ENCODE peak calls at places on chromosome 13, in four cellular contexts. S, X, Q and B are unnamed samples. For H3K4me1, the result is how much of the 10 kb centered on the place peaks cover.

GRCh38 chr13:40916207-40916998 is 102.7 kb downstream of the ELF1 start:
- DNase-seq in S (no peak), X (no peak), Q (no peak), B (no peak)

GRCh38 chr13:40102854-40103253 is 447.4 kb downstream of the COG6 start:
- DNase-seq in S (no peak), X (peak), Q (peak), B (no peak)

GRCh38 chr13:98112456-98112855 is 30.4 kb upstream of the FARP1 start:
- DNase-seq in S (no peak), X (no peak), Q (no peak), B (no peak)

GRCh38 chr13:73934215-73934623 is 200.0 kb downstream of the KLF12 start:
- DNase-seq in S (no peak), X (no peak), Q (no peak), B (no peak)

GRCh38 chr13:40192516-40193257 is 473.8 kb downstream of the FOXO1 start:
- DNase-seq in S (no peak), X (no peak), Q (no peak), B (peak)

GRCh38 chr13:98324105-98324504 is 147.0 kb upstream of the RNF113B start:
- DNase-seq in S (no peak), X (no peak), Q (no peak), B (no peak)

GRCh38 chr13:101127741-101128353 is 288.5 kb downstream of the NALCN start:
- DNase-seq in S (no peak), X (peak), Q (no peak), B (no peak)

GRCh38 chr13:21822029-21822428 is 151.2 kb downstream of the FGF9 start:
- DNase-seq in S (no peak), X (no peak), Q (no peak), B (no peak)

GRCh38 chr13:104385409-104385808 is 1319.2 kb upstream of the SLC10A2 start:
- DNase-seq in S (no peak), X (no peak), Q (no peak), B (no peak)

GRCh38 chr13:42580644-42581043 is 6.7 kb downstream of the TNFSF11 start:
- DNase-seq in S (no peak), X (no peak), Q (no peak), B (no peak)

GRCh38 chr13:41707192-41707858 is 250.0 kb downstream of the RGCC start:
- DNase-seq in S (no peak), X (no peak), Q (no peak), B (no peak)

GRCh38 chr13:20161275-20161950 is 561 bp upstream of the GJA3 start:
- DNase-seq in S (no peak), X (no peak), Q (no peak), B (no peak)

GRCh38 chr13:20102776-20103175 is 58.1 kb downstream of the GJA3 start:
- DNase-seq in S (no peak), X (no peak), Q (no peak), B (no peak)

GRCh38 chr13:52736891-52737290 is 2.7 kb downstream of the CNMD start:
- DNase-seq in S (no peak), X (no peak), Q (no peak), B (no peak)

GRCh38 chr13:20019033-20019432 is 60.5 kb downstream of the ZMYM2 start:
- DNase-seq in S (no peak), X (no peak), Q (no peak), B (no peak)

GRCh38 chr13:109998808-109999528 is 212.6 kb upstream of the IRS2 start:
- DNase-seq in S (no peak), X (no peak), Q (no peak), B (no peak)

GRCh38 chr13:24328145-24328544 is 18.8 kb downstream of the C1QTNF9 start:
- DNase-seq in S (no peak), X (no peak), Q (no peak), B (no peak)
- H3K4me3 ChIP-seq in S (no peak), X (no peak), Q (no peak), B (no peak)

DNA sequence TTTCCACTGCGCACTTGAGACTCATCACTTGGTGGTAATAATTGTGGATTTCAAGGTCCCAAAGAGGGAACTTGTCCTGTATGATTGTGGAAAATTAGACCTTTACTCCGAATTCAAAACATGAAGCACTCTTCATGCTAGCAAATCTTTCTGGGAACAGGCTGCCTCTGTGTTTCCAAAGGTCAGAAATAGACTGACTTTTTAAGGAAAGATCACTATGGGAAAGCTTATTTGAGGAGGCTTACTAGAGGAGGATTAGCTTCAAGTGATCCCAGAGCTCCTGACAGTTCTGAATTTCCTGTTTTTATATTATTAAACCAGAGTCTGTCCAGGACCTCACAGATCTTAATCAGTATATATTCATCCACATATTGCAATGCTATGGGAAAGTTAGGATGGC is 5.5 kb downstream of the WDFY2 start:
- DNase-seq in S (no peak), X (no peak), Q (no peak), B (no peak)
- H3K27ac ChIP-seq in S (no peak), X (no peak), Q (no peak), B (no peak)

GRCh38 chr13:99361197-99361596 is 54.0 kb upstream of the GPR183 start:
- DNase-seq in S (no peak), X (no peak), Q (no peak), B (no peak)

GRCh38 chr13:99363391-99363790 is 56.2 kb upstream of the GPR183 start:
- DNase-seq in S (no peak), X (no peak), Q (no peak), B (no peak)

GRCh38 chr13:99359493-99359892 is 52.3 kb upstream of the GPR183 start:
- DNase-seq in S (no peak), X (no peak), Q (no peak), B (no peak)

GRCh38 chr13:99362362-99362761 is 55.2 kb upstream of the GPR183 start:
- DNase-seq in S (no peak), X (no peak), Q (no peak), B (no peak)

GRCh38 chr13:99360696-99361095 is 53.5 kb upstream of the GPR183 start:
- DNase-seq in S (no peak), X (no peak), Q (no peak), B (no peak)
- H3K4me1 ChIP-seq in S (under half), X (under half), Q (under half), B (under half)

GRCh38 chr13:49020328-49020727 is 44.6 kb downstream of the FNDC3A start:
- DNase-seq in S (no peak), X (no peak), Q (no peak), B (no peak)

GRCh38 chr13:49023441-49023840 is 47.7 kb downstream of the FNDC3A start:
- DNase-seq in S (no peak), X (peak), Q (no peak), B (no peak)

GRCh38 chr13:49020940-49021548 is 45.3 kb downstream of the FNDC3A start:
- DNase-seq in S (no peak), X (no peak), Q (no peak), B (no peak)

GRCh38 chr13:49021953-49022352 is 46.2 kb downstream of the FNDC3A start:
- DNase-seq in S (no peak), X (no peak), Q (no peak), B (no peak)

GRCh38 chr13:49022472-49023144 is 46.9 kb downstream of the FNDC3A start:
- DNase-seq in S (no peak), X (no peak), Q (no peak), B (no peak)
- H3K4me3 ChIP-seq in S (no peak), X (no peak), Q (no peak), B (no peak)

DNA sequence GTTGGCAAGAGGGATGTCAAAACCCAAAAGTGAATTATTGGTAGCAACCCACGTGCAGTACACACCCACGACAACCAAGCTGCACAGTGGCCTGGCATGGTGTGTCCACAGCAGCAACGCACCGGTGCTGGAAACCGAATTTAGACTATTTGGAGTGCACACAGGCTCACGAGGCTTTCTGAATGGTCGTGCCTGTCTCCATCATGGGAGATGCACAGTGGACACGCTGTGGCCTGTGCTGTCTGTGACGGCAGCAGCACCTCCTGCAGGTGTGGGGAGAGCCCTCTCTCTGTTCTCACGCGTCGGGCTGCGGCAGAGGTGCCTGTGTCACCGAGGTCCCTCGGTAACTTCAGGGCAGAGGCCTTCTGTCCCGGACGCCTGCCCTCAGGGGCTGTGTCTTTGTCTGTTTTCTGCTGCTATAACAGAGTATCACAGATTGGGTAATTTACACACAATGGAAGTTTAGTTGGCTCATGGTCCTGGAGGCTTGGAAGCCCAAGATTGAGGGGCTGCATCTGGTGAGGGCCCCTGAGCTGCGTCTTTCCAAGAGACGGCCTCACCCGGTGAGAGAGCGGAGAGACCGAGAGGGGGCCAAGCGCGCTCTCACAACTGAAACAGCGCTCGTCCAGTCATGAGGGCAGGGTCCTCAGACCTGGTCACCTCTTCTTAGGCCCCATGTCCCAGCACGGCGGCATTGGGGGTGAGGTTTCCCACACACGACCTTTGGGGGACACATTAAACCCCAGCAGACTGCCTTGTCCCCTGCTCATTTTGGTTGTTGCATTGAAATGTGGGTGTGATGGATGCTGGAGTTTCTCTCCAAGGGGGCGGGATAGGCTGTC is 9.1 kb upstream of the MCF2L start:
- DNase-seq in S (no peak), X (no peak), Q (no peak), B (no peak)
- H3K27ac ChIP-seq in S (no peak), X (no peak), Q (peak), B (peak)

GRCh38 chr13:46126074-46126473 is 21.2 kb upstream of the CPB2 start:
- DNase-seq in S (no peak), X (no peak), Q (no peak), B (no peak)
- H3K4me1 ChIP-seq in S (under half), X (under half), Q (under half), B (under half)